ENCODE peak calls at places on chromosomes 1 and 21, in five cellular contexts. One of them, this sample, is unnamed.

GRCh38 chr1:16204634-16205332 is 7.7 kb downstream of the ARHGEF19 start:
- DNase-seq in Right ventricle myocardium superior: peak; percentile 62
- DNase-seq in AG10803: no peak
- DNase-seq in T follicular helper cell: no peak
- DNase-seq in fibroblast of the conjunctiva: no peak
- DNase-seq in this sample: no peak

GRCh38 chr1:54764132-54764921 is at the start of gene PARS2:
- DNase-seq in fibroblast of the conjunctiva: peak; percentile 99
- DNase-seq in AG10803: peak; percentile 100
- DNase-seq in Right ventricle myocardium superior: peak; percentile 97
- DNase-seq in T follicular helper cell: peak; percentile 94
- DNase-seq in this sample: peak; percentile 99

GRCh38 chr1:15336866-15337265 is 72.8 kb upstream of the EFHD2 start:
- DNase-seq in T follicular helper cell: no peak
- DNase-seq in fibroblast of the conjunctiva: no peak
- DNase-seq in AG10803: no peak
- DNase-seq in Right ventricle myocardium superior: peak; percentile 56
- DNase-seq in this sample: no peak

GRCh38 chr1:20921285-20921684 is 134.2 kb upstream of the HP1BP3 start:
- DNase-seq in AG10803: peak; percentile 5
- DNase-seq in fibroblast of the conjunctiva: no peak
- DNase-seq in T follicular helper cell: no peak
- DNase-seq in Right ventricle myocardium superior: no peak
- DNase-seq in this sample: no peak

GRCh38 chr1:59631561-59631960 is 183.2 kb upstream of the HOOK1 start:
- DNase-seq in AG10803: no peak
- DNase-seq in T follicular helper cell: no peak
- DNase-seq in Right ventricle myocardium superior: no peak
- DNase-seq in fibroblast of the conjunctiva: no peak
- DNase-seq in this sample: no peak

GRCh38 chr1:111563619-111564018 is 56.0 kb upstream of the RAP1A start:
- DNase-seq in T follicular helper cell: no peak
- DNase-seq in AG10803: peak; percentile 57
- DNase-seq in fibroblast of the conjunctiva: no peak
- DNase-seq in Right ventricle myocardium superior: no peak
- DNase-seq in this sample: no peak

GRCh38 chr1:55140546-55140983 is 74.6 kb downstream of the USP24 start:
- DNase-seq in fibroblast of the conjunctiva: peak; percentile 86
- DNase-seq in Right ventricle myocardium superior: no peak
- DNase-seq in AG10803: peak; percentile 93
- DNase-seq in T follicular helper cell: peak; percentile 58
- DNase-seq in this sample: peak; percentile 37

GRCh38 chr1:39173119-39173994 is 31.1 kb upstream of the MACF1 start:
- DNase-seq in T follicular helper cell: no peak
- DNase-seq in Right ventricle myocardium superior: no peak
- DNase-seq in AG10803: peak; percentile 59
- DNase-seq in fibroblast of the conjunctiva: no peak
- DNase-seq in this sample: no peak

GRCh38 chr21:32411366-32412161 is 942 bp upstream of the EVA1C start:
- DNase-seq in AG10803: peak; percentile 64
- DNase-seq in fibroblast of the conjunctiva: peak; percentile 34
- DNase-seq in Right ventricle myocardium superior: peak; percentile 98
- DNase-seq in T follicular helper cell: peak; percentile 25
- DNase-seq in this sample: no peak

GRCh38 chr1:86915737-86916235 is 1.4 kb downstream of the HS2ST1 start:
- DNase-seq in AG10803: peak; percentile 1
- DNase-seq in fibroblast of the conjunctiva: no peak
- DNase-seq in T follicular helper cell: no peak
- DNase-seq in Right ventricle myocardium superior: no peak
- DNase-seq in this sample: no peak

GRCh38 chr1:71413441-71414170 is 332.8 kb upstream of the ZRANB2 start:
- DNase-seq in T follicular helper cell: no peak
- DNase-seq in fibroblast of the conjunctiva: no peak
- DNase-seq in AG10803: peak; percentile 76
- DNase-seq in Right ventricle myocardium superior: no peak
- DNase-seq in this sample: no peak

GRCh38 chr1:53462769-53463501 is 3.7 kb downstream of the DMRTB1 start:
- DNase-seq in fibroblast of the conjunctiva: no peak
- DNase-seq in Right ventricle myocardium superior: no peak
- DNase-seq in AG10803: no peak
- DNase-seq in T follicular helper cell: no peak
- DNase-seq in this sample: no peak

GRCh38 chr1:245493029-245493428 is 338.2 kb downstream of the KIF26B start:
- DNase-seq in Right ventricle myocardium superior: no peak
- DNase-seq in T follicular helper cell: no peak
- DNase-seq in AG10803: no peak
- DNase-seq in fibroblast of the conjunctiva: no peak
- DNase-seq in this sample: no peak

GRCh38 chr21:21373969-21374368 is 375.8 kb downstream of the NCAM2 start:
- DNase-seq in AG10803: peak; percentile 5
- DNase-seq in Right ventricle myocardium superior: no peak
- DNase-seq in T follicular helper cell: no peak
- DNase-seq in fibroblast of the conjunctiva: no peak
- DNase-seq in this sample: no peak

GRCh38 chr1:220353229-220354012 is 81.2 kb upstream of the RAB3GAP2 start:
- DNase-seq in T follicular helper cell: no peak
- DNase-seq in AG10803: no peak
- DNase-seq in fibroblast of the conjunctiva: no peak
- DNase-seq in Right ventricle myocardium superior: no peak
- DNase-seq in this sample: no peak

GRCh38 chr1:164635784-164636729 is 77.1 kb downstream of the PBX1 start:
- DNase-seq in AG10803: no peak
- DNase-seq in Right ventricle myocardium superior: no peak
- DNase-seq in T follicular helper cell: no peak
- DNase-seq in fibroblast of the conjunctiva: no peak
- DNase-seq in this sample: no peak

GRCh38 chr1:162756523-162756922 is 34.0 kb upstream of the HSD17B7 start:
- DNase-seq in T follicular helper cell: no peak
- DNase-seq in AG10803: peak; percentile 33
- DNase-seq in Right ventricle myocardium superior: no peak
- DNase-seq in fibroblast of the conjunctiva: no peak
- DNase-seq in this sample: no peak

GRCh38 chr1:208154040-208154439 is 90.1 kb downstream of the PLXNA2 start:
- DNase-seq in T follicular helper cell: no peak
- DNase-seq in Right ventricle myocardium superior: no peak
- DNase-seq in fibroblast of the conjunctiva: no peak
- DNase-seq in AG10803: no peak
- DNase-seq in this sample: no peak

GRCh38 chr1:33274446-33274845 is 18.2 kb downstream of the ZNF362 start:
- DNase-seq in fibroblast of the conjunctiva: no peak
- DNase-seq in AG10803: no peak
- DNase-seq in T follicular helper cell: no peak
- DNase-seq in Right ventricle myocardium superior: no peak
- DNase-seq in this sample: no peak

GRCh38 chr1:19274636-19275035 is 13.9 kb downstream of the AKR7A3 start:
- DNase-seq in fibroblast of the conjunctiva: no peak
- DNase-seq in Right ventricle myocardium superior: no peak
- DNase-seq in AG10803: no peak
- DNase-seq in T follicular helper cell: no peak
- DNase-seq in this sample: no peak

GRCh38 chr1:23098463-23099170 is 70.0 kb downstream of the LUZP1 start:
- DNase-seq in AG10803: peak; percentile 71
- DNase-seq in fibroblast of the conjunctiva: peak; percentile 66
- DNase-seq in T follicular helper cell: peak; percentile 47
- DNase-seq in Right ventricle myocardium superior: no peak
- DNase-seq in this sample: peak; percentile 27

GRCh38 chr1:59408608-59409007 is 111.7 kb downstream of the FGGY start:
- DNase-seq in Right ventricle myocardium superior: no peak
- DNase-seq in AG10803: peak; percentile 49
- DNase-seq in T follicular helper cell: no peak
- DNase-seq in fibroblast of the conjunctiva: no peak
- DNase-seq in this sample: no peak

GRCh38 chr1:25744140-25744581 is 55.8 kb upstream of the SELENON start:
- DNase-seq in Right ventricle myocardium superior: peak; percentile 81
- DNase-seq in T follicular helper cell: no peak
- DNase-seq in fibroblast of the conjunctiva: peak; percentile 65
- DNase-seq in AG10803: peak; percentile 71
- DNase-seq in this sample: no peak

GRCh38 chr1:1782399-1783221 is 4.3 kb upstream of the NADK start:
- DNase-seq in T follicular helper cell: no peak
- DNase-seq in fibroblast of the conjunctiva: no peak
- DNase-seq in AG10803: peak; percentile 67
- DNase-seq in Right ventricle myocardium superior: peak; percentile 80
- DNase-seq in this sample: no peak

GRCh38 chr1:66553846-66554245 is 19.9 kb downstream of the SGIP1 start:
- DNase-seq in fibroblast of the conjunctiva: no peak
- DNase-seq in T follicular helper cell: no peak
- DNase-seq in AG10803: peak; percentile 81
- DNase-seq in Right ventricle myocardium superior: no peak
- DNase-seq in this sample: no peak

GRCh38 chr1:155609515-155610256 is at the start of gene MSTO1:
- DNase-seq in fibroblast of the conjunctiva: peak; percentile 95
- DNase-seq in AG10803: peak; percentile 97
- DNase-seq in Right ventricle myocardium superior: peak; percentile 98
- DNase-seq in T follicular helper cell: peak; percentile 89
- DNase-seq in this sample: peak; percentile 98

GRCh38 chr1:37807555-37808368 is at the start of the genes C1orf122 and YRDC:
- DNase-seq in fibroblast of the conjunctiva: peak; percentile 80
- DNase-seq in AG10803: peak; percentile 91
- DNase-seq in Right ventricle myocardium superior: peak; percentile 97
- DNase-seq in T follicular helper cell: peak; percentile 84
- DNase-seq in this sample: peak; percentile 70

GRCh38 chr1:205172729-205173366 is 38.7 kb downstream of the DSTYK start:
- DNase-seq in Right ventricle myocardium superior: no peak
- DNase-seq in fibroblast of the conjunctiva: peak; percentile 96
- DNase-seq in AG10803: peak; percentile 95
- DNase-seq in T follicular helper cell: no peak
- DNase-seq in this sample: no peak

GRCh38 chr1:23544444-23545389 is 13.7 kb upstream of the E2F2 start:
- DNase-seq in fibroblast of the conjunctiva: peak; percentile 76
- DNase-seq in AG10803: peak; percentile 81
- DNase-seq in T follicular helper cell: peak; percentile 53
- DNase-seq in Right ventricle myocardium superior: peak; percentile 84
- DNase-seq in this sample: no peak

GRCh38 chr21:17003763-17004373 is 509.0 kb upstream of the CXADR start:
- DNase-seq in T follicular helper cell: no peak
- DNase-seq in Right ventricle myocardium superior: no peak
- DNase-seq in AG10803: no peak
- DNase-seq in fibroblast of the conjunctiva: no peak
- DNase-seq in this sample: no peak

This sample was measured in GM12864.